ENCODE peak calls at places on chromosomes 1 and 21, in four cellular contexts. L is substantia nigra, C is sciatic nerve, X is MM.1S. Y is an unnamed sample.

GRCh38 chr1:103582493-103582892 is 11.1 kb downstream of the AMY2B start:
- DNase-seq in X (no peak), C (no peak), L (no peak), Y (no peak)

GRCh38 chr21:38990424-38990794 is 184.7 kb downstream of the ETS2 start:
- DNase-seq in L (no peak), C (no peak), X (no peak), Y (no peak)

GRCh38 chr1:74356493-74356892 is 121.3 kb downstream of the TNNI3K start:
- DNase-seq in C (no peak), X (no peak), L (no peak), Y (no peak)

GRCh38 chr21:41168391-41169257 is 664 bp downstream of the BACE2 start:
- DNase-seq in C (peak), X (peak), L (peak), Y (no peak)

GRCh38 chr1:95408506-95409136 is 174.6 kb downstream of the RWDD3 start:
- DNase-seq in L (no peak), C (no peak), X (no peak), Y (no peak)

GRCh38 chr1:203367051-203367450 is 16.1 kb upstream of the FMOD start:
- DNase-seq in L (no peak), C (no peak), X (peak), Y (peak)

GRCh38 chr1:45848714-45849113 is 45.3 kb downstream of the MAST2 start:
- DNase-seq in L (no peak), C (no peak), X (no peak), Y (no peak)

GRCh38 chr1:12413664-12414410 is 184.0 kb downstream of the VPS13D start:
- DNase-seq in C (no peak), X (no peak), L (no peak), Y (no peak)

GRCh38 chr21:45103966-45104520 is 29.7 kb downstream of the ADARB1 start:
- DNase-seq in X (no peak), C (no peak), L (no peak), Y (no peak)

GRCh38 chr1:202952818-202953217 is 5.3 kb downstream of the ADIPOR1 start:
- DNase-seq in L (no peak), C (no peak), X (no peak), Y (no peak)

GRCh38 chr1:12620142-12620865 is 2.3 kb upstream of the DHRS3 start:
- DNase-seq in L (no peak), X (peak), C (no peak), Y (no peak)

GRCh38 chr21:44681861-44682579 is at the start of gene KRTAP12-1:
- DNase-seq in X (no peak), C (no peak), L (no peak), Y (no peak)

GRCh38 chr1:8420318-8420717 is 102.4 kb downstream of the SLC45A1 start:
- DNase-seq in X (no peak), C (no peak), L (no peak), Y (no peak)

GRCh38 chr1:8925960-8926359 is 19.7 kb upstream of the CA6 start:
- DNase-seq in C (no peak), L (no peak), X (no peak), Y (no peak)

GRCh38 chr1:25608488-25609178 is 8.0 kb upstream of the MAN1C1 start:
- DNase-seq in X (peak), L (peak), C (peak), Y (peak)

GRCh38 chr1:15574741-15575140 is 10.1 kb downstream of the AGMAT start:
- DNase-seq in C (peak), L (peak), X (no peak), Y (no peak)

GRCh38 chr1:95685091-95685490 is 451.1 kb downstream of the RWDD3 start:
- DNase-seq in C (no peak), X (no peak), L (no peak), Y (no peak)

GRCh38 chr1:39635205-39635870 is 4.1 kb downstream of the HEYL start:
- DNase-seq in X (no peak), C (no peak), L (no peak), Y (no peak)

GRCh38 chr1:94707321-94708298 is 112.5 kb upstream of the SLC44A3 start:
- DNase-seq in L (no peak), C (peak), X (no peak), Y (no peak)

GRCh38 chr1:16101618-16102017 is 28.2 kb upstream of the FAM131C start:
- DNase-seq in L (no peak), X (no peak), C (no peak), Y (no peak)

GRCh38 chr1:156148236-156148635 is 5.1 kb upstream of the SEMA4A start:
- DNase-seq in L (no peak), X (no peak), C (no peak), Y (no peak)